ENCODE peak calls at places on chromosomes 7 and 10, in ten cellular contexts. P is tibial nerve, A is HCT116, W is Peyer's patch, K is A549, Z is suprapubic skin, G is right lobe of liver, B is GM12891, N is breast epithelium, D is body of pancreas. E is an unnamed sample.

GRCh38 chr10:114872519-114873087 is 51.0 kb downstream of the FHIP2A start:
- DNase-seq in P (no peak), A (no peak), W (no peak), K (no peak), Z (no peak), G (no peak), B (no peak), N (no peak), D (no peak), E (no peak)

GRCh38 chr7:148702876-148703670 is 4.4 kb downstream of the CUL1 start:
- DNase-seq in P (no peak), A (no peak), W (no peak), K (no peak), Z (no peak), G (no peak), B (no peak), N (no peak), D (no peak), E (no peak)

GRCh38 chr10:121158988-121159579 is 307.9 kb downstream of the WDR11 start:
- DNase-seq in P (no peak), A (peak), W (peak), K (no peak), Z (no peak), G (no peak), B (no peak), N (peak), D (peak), E (no peak)

GRCh38 chr10:50577681-50578350 is 45.9 kb downstream of the SGMS1 start:
- DNase-seq in P (no peak), A (no peak), W (no peak), K (no peak), Z (no peak), G (no peak), B (no peak), N (no peak), D (peak), E (peak)

GRCh38 chr7:25216837-25217236 is 11.4 kb downstream of the NPVF start:
- DNase-seq in P (no peak), A (peak), W (no peak), K (no peak), Z (no peak), G (no peak), B (no peak), N (no peak), D (no peak), E (peak)

GRCh38 chr7:88668591-88668990 is 90.9 kb upstream of the ZNF804B start:
- DNase-seq in P (no peak), A (no peak), W (no peak), K (no peak), Z (no peak), G (no peak), B (no peak), N (no peak), D (no peak), E (no peak)

GRCh38 chr7:130394421-130395188 is 14.3 kb downstream of the CPA1 start:
- DNase-seq in P (no peak), A (no peak), W (no peak), K (no peak), Z (no peak), G (no peak), B (no peak), N (no peak), D (no peak), E (peak)

GRCh38 chr10:80829562-80829961 is 291.9 kb downstream of the SH2D4B start:
- DNase-seq in P (no peak), A (no peak), W (no peak), K (no peak), Z (no peak), G (no peak), B (no peak), N (no peak), D (no peak), E (no peak)

GRCh38 chr7:123745437-123745836 is 3.4 kb downstream of the WASL start:
- DNase-seq in P (no peak), A (no peak), W (no peak), K (no peak), Z (no peak), G (no peak), B (no peak), N (no peak), D (no peak), E (no peak)

GRCh38 chr10:95305606-95306385 is 15.0 kb upstream of the PDLIM1 start:
- DNase-seq in P (no peak), A (no peak), W (peak), K (no peak), Z (no peak), G (no peak), B (no peak), N (no peak), D (no peak), E (no peak)

GRCh38 chr7:35401217-35401879 is 147.4 kb upstream of the TBX20 start:
- DNase-seq in P (no peak), A (no peak), W (no peak), K (no peak), Z (no peak), G (peak), B (no peak), N (no peak), D (no peak), E (no peak)

GRCh38 chr10:85613391-85613790 is 753.2 kb downstream of the GRID1 start:
- DNase-seq in P (no peak), A (no peak), W (peak), K (no peak), Z (peak), G (no peak), B (no peak), N (no peak), D (no peak), E (no peak)

GRCh38 chr10:4450981-4451501 is 375.0 kb upstream of the AKR1E2 start:
- DNase-seq in P (no peak), A (no peak), W (no peak), K (no peak), Z (no peak), G (no peak), B (no peak), N (no peak), D (no peak), E (no peak)

GRCh38 chr10:72692057-72692891 is at the start of gene MCU:
- DNase-seq in P (peak), A (no peak), W (peak), K (peak), Z (peak), G (peak), B (peak), N (peak), D (peak), E (peak)

GRCh38 chr10:26439436-26440090 is 1.4 kb downstream of the APBB1IP start:
- DNase-seq in P (no peak), A (no peak), W (no peak), K (no peak), Z (no peak), G (no peak), B (no peak), N (no peak), D (no peak), E (no peak)

GRCh38 chr7:125279956-125280355 is 350.3 kb upstream of the POT1 start:
- DNase-seq in P (no peak), A (no peak), W (no peak), K (no peak), Z (no peak), G (no peak), B (no peak), N (no peak), D (no peak), E (no peak)

GRCh38 chr7:102864958-102865357 is 47.8 kb upstream of the LRRC17 start:
- DNase-seq in P (no peak), A (no peak), W (no peak), K (no peak), Z (no peak), G (no peak), B (no peak), N (no peak), D (no peak), E (no peak)

GRCh38 chr10:92242910-92243671 is 47.8 kb downstream of the CPEB3 start:
- DNase-seq in P (no peak), A (peak), W (peak), K (no peak), Z (no peak), G (peak), B (no peak), N (peak), D (peak), E (peak)

GRCh38 chr7:96991850-96992623 is 13.3 kb upstream of the DLX6 start:
- DNase-seq in P (no peak), A (no peak), W (no peak), K (no peak), Z (no peak), G (no peak), B (no peak), N (no peak), D (no peak), E (no peak)

GRCh38 chr7:27826347-27826746 is 86.4 kb downstream of the TAX1BP1 start:
- DNase-seq in P (no peak), A (no peak), W (no peak), K (no peak), Z (no peak), G (no peak), B (no peak), N (no peak), D (no peak), E (no peak)

GRCh38 chr7:67553378-67553777 is 556.7 kb downstream of the TYW1 start:
- DNase-seq in P (no peak), A (no peak), W (no peak), K (no peak), Z (no peak), G (peak), B (no peak), N (no peak), D (no peak), E (no peak)

GRCh38 chr7:133003052-133003910 is 78.6 kb downstream of the CHCHD3 start:
- DNase-seq in P (no peak), A (no peak), W (no peak), K (no peak), Z (no peak), G (no peak), B (no peak), N (no peak), D (no peak), E (peak)

GRCh38 chr10:114825513-114826253 is 4.1 kb downstream of the FHIP2A start:
- DNase-seq in P (no peak), A (no peak), W (no peak), K (no peak), Z (no peak), G (no peak), B (peak), N (no peak), D (no peak), E (peak)

GRCh38 chr7:113087278-113087998 is 811 bp upstream of the GPR85 start:
- DNase-seq in P (no peak), A (no peak), W (no peak), K (no peak), Z (no peak), G (no peak), B (no peak), N (no peak), D (peak), E (peak)

GRCh38 chr10:82558208-82558607 is 683.2 kb downstream of the NRG3 start:
- DNase-seq in P (no peak), A (no peak), W (no peak), K (no peak), Z (no peak), G (no peak), B (no peak), N (no peak), D (no peak), E (no peak)

GRCh38 chr7:155694846-155695245 is 50.4 kb downstream of the RBM33 start:
- DNase-seq in P (no peak), A (no peak), W (no peak), K (no peak), Z (no peak), G (no peak), B (no peak), N (no peak), D (no peak), E (no peak)

GRCh38 chr10:70664702-70665195 is 7.6 kb upstream of the ADAMTS14 start:
- DNase-seq in P (no peak), A (no peak), W (peak), K (no peak), Z (peak), G (no peak), B (no peak), N (no peak), D (no peak), E (no peak)

GRCh38 chr10:62681211-62681940 is 123.1 kb upstream of the ADO start:
- DNase-seq in P (no peak), A (no peak), W (peak), K (no peak), Z (no peak), G (no peak), B (peak), N (no peak), D (no peak), E (no peak)

GRCh38 chr7:105013818-105014724 is at the start of gene KMT2E:
- DNase-seq in P (peak), A (peak), W (peak), K (peak), Z (peak), G (peak), B (peak), N (peak), D (peak), E (peak)

GRCh38 chr7:64946772-64947171 is 43.7 kb downstream of the ZNF273 start:
- DNase-seq in P (no peak), A (no peak), W (no peak), K (no peak), Z (no peak), G (peak), B (no peak), N (no peak), D (no peak), E (peak)

GRCh38 chr10:23338155-23338828 is 6.3 kb downstream of the C10orf67 start:
- DNase-seq in P (no peak), A (peak), W (no peak), K (no peak), Z (no peak), G (peak), B (no peak), N (no peak), D (peak), E (no peak)

GRCh38 chr7:122412886-122413285 is 108.3 kb upstream of the FEZF1 start:
- DNase-seq in P (no peak), A (no peak), W (no peak), K (no peak), Z (no peak), G (no peak), B (no peak), N (no peak), D (peak), E (no peak)

GRCh38 chr7:8443871-8444756 is 10.7 kb downstream of the NXPH1 start:
- DNase-seq in P (no peak), A (no peak), W (no peak), K (no peak), Z (no peak), G (peak), B (no peak), N (no peak), D (peak), E (peak)

GRCh38 chr10:69715899-69716606 is 85.7 kb upstream of the COL13A1 start:
- DNase-seq in P (no peak), A (no peak), W (no peak), K (no peak), Z (peak), G (no peak), B (no peak), N (no peak), D (no peak), E (no peak)

GRCh38 chr10:3869036-3869435 is 84.0 kb upstream of the KLF6 start:
- DNase-seq in P (no peak), A (no peak), W (no peak), K (no peak), Z (no peak), G (no peak), B (no peak), N (no peak), D (no peak), E (peak)

GRCh38 chr7:47535033-47535703 is 46.7 kb downstream of the TNS3 start:
- DNase-seq in P (no peak), A (no peak), W (no peak), K (no peak), Z (no peak), G (no peak), B (no peak), N (no peak), D (no peak), E (no peak)

GRCh38 chr10:11337516-11337915 is 273.9 kb downstream of the USP6NL start:
- DNase-seq in P (no peak), A (no peak), W (no peak), K (no peak), Z (no peak), G (no peak), B (peak), N (no peak), D (no peak), E (no peak)
- TF ChIP-seq POLR2A in P (no peak), A (no peak), W (no peak), K (no peak), Z (no peak), G (no peak), B (peak), N (no peak), D (no peak), E (no peak)

GRCh38 chr7:99209781-99210180 is 1.9 kb upstream of the KPNA7 start:
- DNase-seq in P (no peak), A (no peak), W (no peak), K (no peak), Z (no peak), G (no peak), B (no peak), N (no peak), D (no peak), E (no peak)

GRCh38 chr7:99210265-99210970 is 2.5 kb upstream of the KPNA7 start:
- DNase-seq in P (no peak), A (no peak), W (no peak), K (peak), Z (no peak), G (no peak), B (no peak), N (no peak), D (peak), E (no peak)

GRCh38 chr7:99211241-99211602 is 3.3 kb upstream of the KPNA7 start:
- DNase-seq in P (no peak), A (no peak), W (no peak), K (no peak), Z (no peak), G (no peak), B (no peak), N (no peak), D (no peak), E (no peak)
- TF ChIP-seq POLR2A in P (no peak), A (no peak), W (no peak), K (no peak), Z (no peak), G (no peak), B (no peak), N (no peak), D (no peak), E (no peak)

GRCh38 chr10:124728071-124728829 is 15.9 kb downstream of the FAM53B start:
- DNase-seq in P (no peak), A (no peak), W (peak), K (no peak), Z (no peak), G (no peak), B (no peak), N (no peak), D (peak), E (no peak)
- TF ChIP-seq POLR2A in P (no peak), A (no peak), W (no peak), K (no peak), Z (no peak), G (peak), B (no peak), N (no peak), D (no peak), E (no peak)

GRCh38 chr10:67943917-67944316 is 59.5 kb downstream of the SIRT1 start:
- DNase-seq in P (no peak), A (no peak), W (no peak), K (no peak), Z (no peak), G (no peak), B (no peak), N (no peak), D (no peak), E (no peak)
- TF ChIP-seq POLR2A in P (no peak), A (no peak), W (no peak), K (no peak), Z (no peak), G (no peak), B (no peak), N (no peak), D (no peak), E (no peak)

DNA sequence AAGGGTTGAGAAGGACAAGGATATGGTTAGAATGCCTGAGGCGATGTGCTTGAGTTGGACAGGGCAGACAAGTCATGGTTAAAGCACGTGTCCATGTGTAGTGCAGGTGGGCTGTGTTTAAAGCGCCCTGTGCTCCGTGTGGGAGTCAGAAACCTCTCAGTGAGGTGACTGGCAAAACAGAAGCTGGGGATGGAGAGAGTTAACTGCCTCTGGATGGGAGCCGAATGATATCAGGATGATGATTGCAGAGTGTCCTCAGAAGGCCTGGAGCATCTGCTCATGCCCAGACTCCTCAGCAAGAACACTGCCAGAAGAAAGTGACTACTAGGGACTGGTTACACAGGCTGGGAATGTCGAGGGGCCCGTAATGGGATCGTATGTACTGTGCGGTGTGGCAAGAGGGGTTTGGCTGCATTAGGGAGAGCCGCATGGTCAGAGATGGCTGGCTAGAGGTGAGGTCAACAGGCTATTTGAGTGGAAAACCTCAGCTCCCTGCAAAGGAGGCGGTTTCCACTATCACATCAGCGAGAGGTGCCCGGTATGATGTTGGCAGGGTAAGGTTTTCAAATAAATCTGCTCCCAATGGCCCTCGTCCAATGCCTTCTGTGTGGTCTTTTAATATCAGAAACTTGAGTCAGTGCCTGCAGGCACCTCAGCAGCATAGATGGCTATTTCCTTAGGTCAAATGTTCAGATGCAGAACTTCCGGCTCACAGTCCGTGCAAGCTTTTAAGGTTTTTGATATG is 26.1 kb upstream of the MRC1 start:
- DNase-seq in P (no peak), A (no peak), W (no peak), K (no peak), Z (no peak), G (no peak), B (no peak), N (no peak), D (no peak), E (no peak)
- TF ChIP-seq POLR2A in P (no peak), A (no peak), W (no peak), K (no peak), Z (no peak), G (no peak), B (no peak), N (no peak), D (no peak), E (no peak)

GRCh38 chr7:38199154-38199553 is 21.1 kb downstream of the STARD3NL start:
- DNase-seq in P (no peak), A (no peak), W (no peak), K (no peak), Z (no peak), G (no peak), B (no peak), N (no peak), D (no peak), E (no peak)
- TF ChIP-seq POLR2A in P (no peak), A (no peak), W (no peak), K (no peak), Z (no peak), G (no peak), B (no peak), N (no peak), D (no peak), E (no peak)

GRCh38 chr7:446289-446935 is 73.2 kb downstream of the PDGFA start:
- DNase-seq in P (no peak), A (no peak), W (no peak), K (no peak), Z (no peak), G (peak), B (no peak), N (no peak), D (no peak), E (no peak)

GRCh38 chr7:444606-445005 is 75.0 kb downstream of the PDGFA start:
- DNase-seq in P (no peak), A (no peak), W (no peak), K (no peak), Z (no peak), G (no peak), B (no peak), N (no peak), D (no peak), E (no peak)

GRCh38 chr7:443279-443833 is 76.3 kb downstream of the PDGFA start:
- DNase-seq in P (no peak), A (no peak), W (no peak), K (no peak), Z (no peak), G (no peak), B (no peak), N (no peak), D (no peak), E (no peak)

GRCh38 chr7:445563-446288 is 73.9 kb downstream of the PDGFA start:
- DNase-seq in P (no peak), A (no peak), W (no peak), K (no peak), Z (no peak), G (no peak), B (no peak), N (no peak), D (no peak), E (no peak)

GRCh38 chr7:445020-445419 is 74.6 kb downstream of the PDGFA start:
- DNase-seq in P (no peak), A (no peak), W (no peak), K (no peak), Z (no peak), G (no peak), B (no peak), N (no peak), D (no peak), E (no peak)
- TF ChIP-seq POLR2A in P (no peak), A (no peak), W (no peak), K (no peak), Z (no peak), G (no peak), B (no peak), N (no peak), D (no peak), E (no peak)

GRCh38 chr10:77898323-77899079 is 28.1 kb downstream of the DLG5 start:
- DNase-seq in P (no peak), A (no peak), W (no peak), K (no peak), Z (no peak), G (peak), B (no peak), N (peak), D (peak), E (no peak)
- TF ChIP-seq POLR2A in P (no peak), A (no peak), W (no peak), K (no peak), Z (no peak), G (no peak), B (no peak), N (no peak), D (no peak), E (no peak)